ENCODE peak calls at places on chromosomes 12 and 14, in six cellular contexts. O is GM23248; F is IMR-90; K is CD8-positive, alpha-beta memory T cell; Z is astrocyte of the spinal cord; R is mucosa of descending colon. V is an unnamed sample.

GRCh38 chr14:63938198-63939005 is 85.6 kb downstream of the SYNE2 start:
- DNase-seq in K (no peak), F (peak; percentile 2), R (no peak), Z (no peak), O (no peak), V (peak; percentile 29)

GRCh38 chr12:132171968-132172521 is 27.8 kb downstream of the NOC4L start:
- DNase-seq in K (no peak), O (no peak), R (no peak), F (no peak), Z (no peak), V (no peak)

GRCh38 chr14:44767646-44768173 is 194.0 kb downstream of the KLHL28 start:
- DNase-seq in F (no peak), Z (no peak), O (no peak), R (no peak), K (no peak), V (no peak)

GRCh38 chr12:42918387-42918786 is 328.8 kb upstream of the PRICKLE1 start:
- DNase-seq in O (peak; percentile 25), R (no peak), Z (no peak), K (no peak), F (no peak), V (peak; percentile 5)

GRCh38 chr12:130993759-130994670 is 40.3 kb downstream of the ADGRD1 start:
- DNase-seq in F (no peak), O (no peak), Z (no peak), R (no peak), K (no peak), V (no peak)

GRCh38 chr12:65879878-65880277 is 55.6 kb downstream of the HMGA2 start:
- DNase-seq in F (peak; percentile 88), Z (peak; percentile 94), K (no peak), R (no peak), O (peak; percentile 86), V (peak; percentile 83)

GRCh38 chr12:2035421-2036080 is 17.2 kb upstream of the CACNA1C start:
- DNase-seq in R (no peak), K (no peak), Z (no peak), O (no peak), F (no peak), V (no peak)

GRCh38 chr12:47982311-47982710 is 18.9 kb downstream of the TMEM106C start:
- DNase-seq in Z (no peak), F (no peak), O (no peak), K (no peak), R (no peak), V (no peak)

GRCh38 chr14:91215381-91215780 is 29.1 kb downstream of the GPR68 start:
- DNase-seq in O (no peak), Z (no peak), R (no peak), F (no peak), K (no peak), V (no peak)

GRCh38 chr14:34064349-34064748 is 113.5 kb upstream of the EGLN3 start:
- DNase-seq in F (peak; percentile 11), K (no peak), Z (peak; percentile 64), R (peak; percentile 49), O (peak; percentile 83), V (peak; percentile 69)

GRCh38 chr14:27391331-27391730 is 793.5 kb upstream of the NOVA1 start:
- DNase-seq in O (no peak), R (no peak), K (no peak), F (no peak), Z (peak; percentile 54), V (peak; percentile 29)
- H3K4me3 ChIP-seq in O (no peak overlapping the region), R (no peak overlapping the region), K (no peak overlapping the region), F (no peak overlapping the region), Z (no peak overlapping the region), V (no peak overlapping the region)

GRCh38 chr12:115872212-115872611 is 405.3 kb downstream of the MED13L start:
- DNase-seq in O (no peak), R (no peak), F (no peak), Z (no peak), K (no peak), V (no peak)

GRCh38 chr12:115870527-115870926 is 407.0 kb downstream of the MED13L start:
- DNase-seq in F (no peak), R (no peak), O (no peak), K (no peak), Z (no peak), V (no peak)

GRCh38 chr12:115871714-115872113 is 405.8 kb downstream of the MED13L start:
- DNase-seq in F (peak; percentile 21), O (peak; percentile 50), R (peak; percentile 49), Z (peak; percentile 5), K (no peak), V (peak; percentile 24)

GRCh38 chr12:115872919-115873357 is 404.6 kb downstream of the MED13L start:
- DNase-seq in F (no peak), O (no peak), R (peak; percentile 97), K (no peak), Z (no peak), V (no peak)

DNA sequence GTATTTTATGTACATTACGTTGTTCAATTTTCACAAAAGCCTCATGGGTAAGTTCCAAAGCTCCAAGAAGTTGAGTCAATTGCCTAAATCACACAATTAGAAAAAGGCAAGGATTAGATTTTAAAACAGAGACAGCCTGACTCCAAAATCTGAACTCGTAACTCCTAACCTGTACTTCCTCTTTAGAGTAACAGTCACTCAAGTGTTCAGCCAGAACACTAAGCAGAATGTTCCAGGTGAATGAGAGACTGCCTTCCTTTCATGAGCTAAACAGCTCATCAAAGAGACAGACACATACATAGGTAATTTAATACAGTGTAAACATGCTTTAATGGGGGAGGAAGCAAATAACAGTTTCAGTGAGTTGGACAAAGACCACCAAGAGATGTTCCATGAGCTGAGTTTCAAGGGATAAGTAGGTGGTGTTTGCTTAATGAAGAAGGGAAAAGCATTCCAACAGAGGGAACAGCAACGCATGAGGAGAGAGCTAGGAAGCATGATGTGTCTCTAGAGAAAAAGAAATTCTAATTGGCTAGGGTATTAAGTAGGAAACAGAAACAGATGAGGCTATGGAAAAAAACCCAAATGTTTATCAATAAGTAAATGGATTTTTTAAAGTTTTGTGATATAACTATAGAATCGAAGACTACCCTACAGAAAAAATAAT is 403.9 kb downstream of the MED13L start:
- DNase-seq in R (no peak), Z (no peak), K (no peak), F (no peak), O (no peak), V (no peak)
- H3K4me3 ChIP-seq in R (no peak overlapping the region), Z (no peak overlapping the region), K (no peak overlapping the region), F (no peak overlapping the region), O (no peak overlapping the region), V (no peak overlapping the region)

GRCh38 chr12:11685716-11686115 is 36.2 kb downstream of the ETV6 start:
- DNase-seq in F (peak; percentile 66), K (no peak), R (no peak), Z (peak; percentile 27), O (no peak), V (no peak)
- H3K4me3 ChIP-seq in F (no peak overlapping the region), K (no peak overlapping the region), R (no peak overlapping the region), Z (no peak overlapping the region), O (no peak overlapping the region), V (no peak overlapping the region)

DNA sequence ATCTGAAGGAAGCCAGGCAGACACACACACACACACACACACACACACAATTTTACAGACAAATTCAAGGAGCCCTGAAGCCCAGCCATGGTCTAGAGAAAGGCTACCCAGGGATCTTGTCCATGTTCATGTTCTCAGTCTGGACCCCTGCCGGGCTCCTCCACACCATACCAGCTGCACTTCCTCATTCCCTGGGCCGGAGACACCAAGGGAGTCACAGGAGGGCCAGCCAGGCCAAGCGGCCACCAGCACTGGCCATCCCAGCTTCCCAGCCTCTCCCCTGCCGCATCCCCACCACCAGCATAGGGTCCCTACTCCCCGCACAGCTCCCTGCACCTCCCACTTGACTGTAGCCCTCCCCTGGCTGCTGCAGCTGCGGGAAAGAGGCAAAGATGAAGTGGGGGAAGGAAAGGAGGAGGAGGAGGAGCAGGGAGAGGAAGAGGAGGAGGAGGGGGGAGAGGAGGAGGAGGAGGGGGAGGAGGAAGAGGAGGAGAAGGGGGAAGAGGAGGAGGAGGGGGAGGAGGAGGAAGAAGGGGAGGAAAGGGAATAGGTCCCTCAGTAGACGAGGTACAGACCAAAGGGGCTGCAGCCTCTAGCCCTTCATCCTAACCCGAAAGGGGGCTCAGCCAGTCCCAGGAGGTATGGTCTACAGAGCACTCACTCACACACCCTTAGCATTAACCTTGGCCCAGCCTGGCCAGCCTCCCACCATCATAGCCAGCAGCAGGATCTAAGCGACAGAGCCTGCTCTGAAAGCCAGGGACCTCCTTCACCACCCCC is 293.2 kb downstream of the DPF3 start:
- DNase-seq in F (no peak), K (no peak), R (no peak), Z (no peak), O (no peak), V (no peak)
- H3K4me3 ChIP-seq in F (no peak overlapping the region), K (no peak overlapping the region), R (no peak overlapping the region), Z (no peak overlapping the region), O (no peak overlapping the region), V (no peak overlapping the region)

GRCh38 chr14:80549141-80549540 is 337.8 kb upstream of the DIO2 start:
- DNase-seq in R (no peak), K (no peak), F (no peak), O (no peak), Z (no peak), V (peak; percentile 29)
- H3K4me3 ChIP-seq in R (no peak overlapping the region), K (no peak overlapping the region), F (no peak overlapping the region), O (no peak overlapping the region), Z (no peak overlapping the region), V (peak overlapping the region; percentile 1)

GRCh38 chr14:61478971-61479473 is 157.6 kb downstream of the PRKCH start:
- DNase-seq in Z (no peak), K (no peak), F (no peak), R (no peak), O (no peak), V (no peak)
- H3K4me3 ChIP-seq in Z (no peak overlapping the region), K (no peak overlapping the region), F (no peak overlapping the region), R (no peak overlapping the region), O (no peak overlapping the region), V (no peak overlapping the region)

GRCh38 chr14:68192935-68193334 is 373.4 kb downstream of the RAD51B start:
- DNase-seq in F (no peak), R (no peak), O (no peak), Z (no peak), K (no peak), V (no peak)
- H3K4me3 ChIP-seq in F (no peak overlapping the region), R (no peak overlapping the region), O (no peak overlapping the region), Z (no peak overlapping the region), K (no peak overlapping the region), V (no peak overlapping the region)

GRCh38 chr12:38625306-38625705 is 280.1 kb downstream of the CPNE8 start:
- DNase-seq in F (no peak), Z (no peak), R (no peak), K (no peak), O (no peak), V (no peak)
- H3K4me3 ChIP-seq in F (no peak overlapping the region), Z (no peak overlapping the region), R (no peak overlapping the region), K (no peak overlapping the region), O (no peak overlapping the region), V (no peak overlapping the region)

GRCh38 chr14:67911506-67911905 is 91.9 kb downstream of the RAD51B start:
- DNase-seq in Z (no peak), K (no peak), O (no peak), R (no peak), F (peak; percentile 28), V (peak; percentile 16)

DNA sequence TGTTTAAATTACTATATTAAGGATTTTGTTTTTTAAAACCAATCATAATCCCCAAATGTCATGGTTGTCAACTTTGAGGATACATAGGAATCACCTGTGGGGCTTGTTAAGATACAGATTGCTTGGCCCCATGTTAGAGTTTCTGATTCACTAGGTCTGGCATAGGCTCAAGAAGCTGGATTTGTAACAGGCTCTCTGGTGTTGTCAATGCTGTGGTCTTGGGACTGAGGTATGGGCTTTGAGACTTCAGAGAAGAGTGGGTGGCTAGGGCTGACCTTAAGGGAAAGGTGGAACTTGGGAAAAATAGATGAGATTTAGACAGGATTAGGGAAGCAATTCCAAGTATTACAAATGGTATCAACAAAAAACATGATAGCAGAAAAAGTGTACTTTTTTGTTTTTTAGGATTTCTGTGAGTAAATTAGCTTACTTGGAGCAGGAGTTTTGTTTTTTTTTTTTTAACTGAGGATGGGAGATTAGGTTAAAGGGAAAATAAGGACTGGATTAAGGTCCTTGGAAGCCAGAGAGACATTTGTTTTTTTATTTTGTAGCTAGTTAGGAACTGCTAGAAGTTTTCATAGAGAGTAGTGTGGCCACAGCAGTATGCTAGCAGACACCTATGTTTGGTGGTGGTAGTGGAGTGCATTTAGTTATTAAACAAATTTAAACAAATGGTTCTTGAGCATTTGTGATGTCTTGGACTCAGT is 88.6 kb downstream of the RAD51B start:
- DNase-seq in F (peak; percentile 53), O (peak; percentile 23), R (no peak), K (no peak), Z (no peak), V (peak; percentile 22)
- H3K4me3 ChIP-seq in F (no peak overlapping the region), O (no peak overlapping the region), R (no peak overlapping the region), K (no peak overlapping the region), Z (no peak overlapping the region), V (no peak overlapping the region)

V was measured in fibroblast of pulmonary artery.